ENCODE peak calls at places on chromosomes 11 and 22, in five cellular contexts. One of them, this sample, is unnamed.

GRCh38 chr11:95296165-95296564 is 65.2 kb upstream of the SESN3 start:
- DNase-seq in astrocyte of the cerebellum: no peak
- DNase-seq in cardiac fibroblast: no peak
- DNase-seq in astrocyte: peak; percentile 44
- DNase-seq in A549: no peak
- DNase-seq in this sample: no peak

GRCh38 chr11:120554771-120555432 is 43.4 kb downstream of the GRIK4 start:
- DNase-seq in astrocyte of the cerebellum: peak; percentile 24
- DNase-seq in cardiac fibroblast: peak; percentile 19
- DNase-seq in A549: no peak
- DNase-seq in astrocyte: peak; percentile 30
- DNase-seq in this sample: peak; percentile 67

GRCh38 chr11:128548655-128549255 is 38.6 kb downstream of the ETS1 start:
- DNase-seq in A549: no peak
- DNase-seq in astrocyte of the cerebellum: no peak
- DNase-seq in cardiac fibroblast: peak; percentile 72
- DNase-seq in astrocyte: no peak
- DNase-seq in this sample: no peak

GRCh38 chr11:134200688-134201087 is 23.1 kb downstream of the NCAPD3 start:
- DNase-seq in A549: no peak
- DNase-seq in astrocyte: no peak
- DNase-seq in astrocyte of the cerebellum: no peak
- DNase-seq in cardiac fibroblast: no peak
- DNase-seq in this sample: no peak

GRCh38 chr11:94504689-94505293 is 7.5 kb upstream of the C11orf97 start:
- DNase-seq in astrocyte: peak; percentile 24
- DNase-seq in A549: peak; percentile 17
- DNase-seq in cardiac fibroblast: peak; percentile 65
- DNase-seq in astrocyte of the cerebellum: peak; percentile 62
- DNase-seq in this sample: peak; percentile 60

GRCh38 chr11:14148653-14149273 is 186.2 kb downstream of the SPON1 start:
- DNase-seq in cardiac fibroblast: peak; percentile 63
- DNase-seq in astrocyte of the cerebellum: peak; percentile 6
- DNase-seq in astrocyte: peak; percentile 6
- DNase-seq in A549: peak; percentile 10
- DNase-seq in this sample: peak; percentile 14

GRCh38 chr11:17036666-17037658 is 22.7 kb upstream of the PLEKHA7 start:
- DNase-seq in astrocyte: no peak
- DNase-seq in A549: no peak
- DNase-seq in cardiac fibroblast: no peak
- DNase-seq in astrocyte of the cerebellum: no peak
- DNase-seq in this sample: peak; percentile 28

GRCh38 chr11:111322534-111322933 is 24.2 kb downstream of the POU2AF3 start:
- DNase-seq in A549: no peak
- DNase-seq in astrocyte of the cerebellum: no peak
- DNase-seq in astrocyte: no peak
- DNase-seq in cardiac fibroblast: no peak
- DNase-seq in this sample: no peak

GRCh38 chr11:84564180-84564866 is 1062.8 kb downstream of the DLG2 start:
- DNase-seq in astrocyte: peak; percentile 12
- DNase-seq in astrocyte of the cerebellum: peak; percentile 9
- DNase-seq in cardiac fibroblast: peak; percentile 62
- DNase-seq in A549: peak; percentile 66
- DNase-seq in this sample: peak; percentile 52

GRCh38 chr11:112630496-112630895 is 330.7 kb upstream of the NCAM1 start:
- DNase-seq in cardiac fibroblast: no peak
- DNase-seq in astrocyte: no peak
- DNase-seq in astrocyte of the cerebellum: no peak
- DNase-seq in A549: no peak
- DNase-seq in this sample: no peak

GRCh38 chr11:133029096-133029495 is 503.2 kb downstream of the OPCML start:
- DNase-seq in cardiac fibroblast: no peak
- DNase-seq in astrocyte of the cerebellum: peak; percentile 22
- DNase-seq in astrocyte: peak; percentile 4
- DNase-seq in A549: no peak
- DNase-seq in this sample: no peak

GRCh38 chr11:15291885-15292284 is 177.2 kb downstream of the INSC start:
- DNase-seq in cardiac fibroblast: no peak
- DNase-seq in astrocyte of the cerebellum: no peak
- DNase-seq in A549: no peak
- DNase-seq in astrocyte: no peak
- DNase-seq in this sample: no peak

GRCh38 chr11:16606784-16607674 is 131.4 kb upstream of the C11orf58 start:
- DNase-seq in astrocyte of the cerebellum: no peak
- DNase-seq in astrocyte: no peak
- DNase-seq in A549: no peak
- DNase-seq in cardiac fibroblast: peak; percentile 24
- DNase-seq in this sample: no peak

GRCh38 chr11:17979770-17980371 is 33.0 kb downstream of the SERGEF start:
- DNase-seq in A549: peak; percentile 57
- DNase-seq in astrocyte: no peak
- DNase-seq in cardiac fibroblast: peak; percentile 24
- DNase-seq in astrocyte of the cerebellum: no peak
- DNase-seq in this sample: peak; percentile 41

GRCh38 chr11:95081412-95081811 is 8.2 kb upstream of the ENDOD1 start:
- DNase-seq in astrocyte of the cerebellum: no peak
- DNase-seq in astrocyte: no peak
- DNase-seq in cardiac fibroblast: peak; percentile 45
- DNase-seq in A549: no peak
- DNase-seq in this sample: no peak

GRCh38 chr11:12817681-12818332 is 143.6 kb downstream of the TEAD1 start:
- DNase-seq in cardiac fibroblast: no peak
- DNase-seq in astrocyte: no peak
- DNase-seq in astrocyte of the cerebellum: no peak
- DNase-seq in A549: no peak
- DNase-seq in this sample: no peak

GRCh38 chr11:116636341-116636968 is 136.3 kb downstream of the BUD13 start:
- DNase-seq in cardiac fibroblast: no peak
- DNase-seq in A549: no peak
- DNase-seq in astrocyte: no peak
- DNase-seq in astrocyte of the cerebellum: no peak
- DNase-seq in this sample: no peak

GRCh38 chr11:7575841-7576451 is 62.1 kb downstream of the PPFIBP2 start:
- DNase-seq in A549: peak; percentile 66
- DNase-seq in cardiac fibroblast: peak; percentile 44
- DNase-seq in astrocyte: no peak
- DNase-seq in astrocyte of the cerebellum: peak; percentile 26
- DNase-seq in this sample: peak; percentile 59

GRCh38 chr22:24407278-24407665 is 20.1 kb upstream of the ADORA2A start:
- DNase-seq in astrocyte of the cerebellum: no peak
- DNase-seq in astrocyte: no peak
- DNase-seq in A549: no peak
- DNase-seq in cardiac fibroblast: peak; percentile 26
- DNase-seq in this sample: no peak

GRCh38 chr22:44224166-44224565 is 43.4 kb downstream of the PARVG start:
- DNase-seq in A549: no peak
- DNase-seq in cardiac fibroblast: no peak
- DNase-seq in astrocyte of the cerebellum: no peak
- DNase-seq in astrocyte: no peak
- DNase-seq in this sample: no peak

DNA sequence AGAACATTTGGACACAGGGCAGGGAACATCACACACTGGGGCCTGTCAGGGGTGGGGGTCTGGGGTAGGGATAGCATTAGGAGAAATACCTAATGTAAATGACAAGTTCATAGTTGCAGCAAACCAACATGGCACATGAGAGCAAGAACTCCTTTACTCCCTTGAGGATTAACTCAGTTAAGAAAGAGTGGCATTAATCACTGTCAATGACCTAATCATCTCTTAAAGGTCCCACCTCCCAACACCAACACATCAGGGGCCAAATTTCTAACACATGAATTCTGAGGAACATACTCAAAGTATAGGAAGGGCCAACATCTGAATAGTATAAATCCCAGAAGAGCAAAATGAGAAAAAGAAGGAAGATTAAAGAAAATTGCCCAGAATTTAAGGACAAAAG is 272.9 kb downstream of the SWAP70 start:
- DNase-seq in astrocyte of the cerebellum: no peak
- DNase-seq in A549: no peak
- DNase-seq in astrocyte: no peak
- DNase-seq in cardiac fibroblast: no peak
- DNase-seq in this sample: no peak
- TF ChIP-seq CTCF in astrocyte of the cerebellum: no peak
- TF ChIP-seq CTCF in A549: no peak
- TF ChIP-seq CTCF in astrocyte: no peak
- TF ChIP-seq CTCF in cardiac fibroblast: no peak
- TF ChIP-seq CTCF in this sample: no peak

DNA sequence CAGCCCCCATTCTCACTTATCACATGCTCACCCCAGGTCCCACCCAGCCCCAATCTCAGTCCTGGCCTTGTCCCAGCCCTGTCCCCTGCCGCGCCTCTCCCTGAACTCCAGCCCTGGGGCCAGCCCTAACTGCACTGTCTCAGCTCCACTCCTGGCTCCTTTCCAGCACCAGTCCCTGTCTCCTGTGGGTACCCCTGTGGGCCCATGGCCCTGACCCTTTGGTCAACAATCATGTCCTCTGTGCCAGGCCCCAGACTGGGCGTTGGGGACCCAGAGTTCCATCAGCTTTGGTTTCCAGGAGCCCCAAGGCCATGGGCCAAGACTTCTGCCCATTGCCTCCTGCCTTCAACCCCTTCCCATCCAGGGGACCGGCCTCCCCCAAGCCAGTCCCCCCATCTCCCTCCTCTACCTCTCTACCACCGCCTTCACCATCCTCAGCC is 756 bp downstream of the SPI1 start:
- DNase-seq in astrocyte: no peak
- DNase-seq in astrocyte of the cerebellum: no peak
- DNase-seq in cardiac fibroblast: no peak
- DNase-seq in A549: no peak
- DNase-seq in this sample: no peak
- H3K4me3 ChIP-seq in astrocyte: no peak overlapping the region
- H3K4me3 ChIP-seq in astrocyte of the cerebellum: no peak overlapping the region
- H3K4me3 ChIP-seq in cardiac fibroblast: no peak overlapping the region
- H3K4me3 ChIP-seq in A549: no peak overlapping the region
- H3K4me3 ChIP-seq in this sample: peak overlapping the region; percentile 91

GRCh38 chr22:41047741-41048140 is 44.7 kb upstream of the EP300 start:
- DNase-seq in astrocyte: no peak
- DNase-seq in cardiac fibroblast: peak; percentile 22
- DNase-seq in A549: no peak
- DNase-seq in astrocyte of the cerebellum: no peak
- DNase-seq in this sample: no peak

GRCh38 chr22:41043727-41044126 is 48.7 kb upstream of the EP300 start:
- DNase-seq in A549: no peak
- DNase-seq in astrocyte: no peak
- DNase-seq in cardiac fibroblast: no peak
- DNase-seq in astrocyte of the cerebellum: no peak
- DNase-seq in this sample: no peak

GRCh38 chr22:41052661-41053490 is 39.5 kb upstream of the EP300 start:
- DNase-seq in astrocyte of the cerebellum: peak; percentile 42
- DNase-seq in A549: no peak
- DNase-seq in cardiac fibroblast: peak; percentile 62
- DNase-seq in astrocyte: peak; percentile 73
- DNase-seq in this sample: no peak

GRCh38 chr22:41050873-41051272 is 41.5 kb upstream of the EP300 start:
- DNase-seq in cardiac fibroblast: no peak
- DNase-seq in astrocyte: no peak
- DNase-seq in A549: no peak
- DNase-seq in astrocyte of the cerebellum: no peak
- DNase-seq in this sample: no peak

DNA sequence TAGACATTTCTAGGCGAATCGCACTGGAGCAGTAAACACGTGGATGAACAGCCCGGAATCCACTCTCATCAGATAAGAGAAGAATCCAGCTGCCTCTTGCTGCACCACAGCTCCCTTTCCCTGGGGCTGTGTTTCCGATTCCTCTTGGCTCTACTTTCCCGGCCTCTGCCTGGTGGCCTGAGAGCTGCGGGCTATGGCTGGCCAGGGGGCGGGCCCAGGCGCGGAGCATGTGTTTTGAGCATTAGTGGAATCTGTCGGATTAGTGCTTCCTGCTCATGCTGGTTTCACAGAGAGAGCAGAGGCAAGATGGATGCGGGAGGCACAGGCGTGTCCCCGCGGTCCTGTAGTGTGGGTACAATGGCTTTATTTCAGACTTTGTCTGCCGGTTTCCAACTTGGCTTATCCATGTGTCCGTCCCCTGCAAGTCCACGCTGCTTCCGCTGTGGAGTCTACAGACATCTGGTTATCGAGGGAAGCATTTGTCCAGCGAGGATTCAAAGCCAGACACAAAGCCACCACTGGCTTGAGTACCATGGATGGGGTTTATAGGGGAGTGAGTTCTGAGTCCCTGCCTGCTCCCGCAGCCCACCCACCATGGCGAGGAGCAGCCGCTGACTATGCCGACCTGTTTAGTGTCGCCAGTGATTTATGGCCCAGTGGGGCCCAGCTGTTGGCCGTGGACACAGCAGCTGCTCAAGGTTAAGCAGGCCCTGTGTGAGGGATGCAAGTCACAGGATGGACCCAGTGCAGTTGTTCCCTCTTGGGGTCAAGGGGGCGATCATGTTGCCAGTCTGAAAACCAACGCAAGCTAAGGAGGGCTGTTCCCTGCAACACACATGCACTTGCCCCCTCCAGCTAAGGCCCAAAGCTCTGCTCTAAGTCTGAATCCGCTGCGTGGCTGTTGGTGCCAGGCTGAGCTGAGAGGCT is 43.3 kb upstream of the EP300 start:
- DNase-seq in astrocyte of the cerebellum: peak; percentile 23
- DNase-seq in astrocyte: peak; percentile 73
- DNase-seq in cardiac fibroblast: peak; percentile 87
- DNase-seq in A549: no peak
- DNase-seq in this sample: no peak
- TF ChIP-seq CTCF in astrocyte of the cerebellum: no peak
- TF ChIP-seq CTCF in astrocyte: no peak
- TF ChIP-seq CTCF in cardiac fibroblast: no peak
- TF ChIP-seq CTCF in A549: no peak
- TF ChIP-seq CTCF in this sample: no peak

GRCh38 chr11:44305643-44306468 is 4.1 kb downstream of the ALX4 start:
- DNase-seq in cardiac fibroblast: no peak
- DNase-seq in astrocyte: no peak
- DNase-seq in astrocyte of the cerebellum: no peak
- DNase-seq in A549: no peak
- DNase-seq in this sample: peak; percentile 21
- H3K4me3 ChIP-seq in cardiac fibroblast: peak overlapping the region; percentile 50
- H3K4me3 ChIP-seq in astrocyte: peak overlapping the region; percentile 49
- H3K4me3 ChIP-seq in astrocyte of the cerebellum: peak overlapping the region; percentile 38
- H3K4me3 ChIP-seq in A549: peak overlapping the region; percentile 29
- H3K4me3 ChIP-seq in this sample: peak overlapping the region; percentile 35